ENCODE peak calls at places on chromosomes 16 and 17, in four cellular contexts. R, M, G and W are unnamed samples. For H3K9me2, the result is how much of the 10 kb centered on the place peaks cover.

GRCh38 chr17:33292184-33292980 is 713 bp downstream of the ASIC2 start:
- DNase-seq in R (peak), M (peak), G (no peak), W (peak)

GRCh38 chr17:57567278-57567677 is 177.8 kb downstream of the CCDC182 start:
- DNase-seq in M (no peak), G (no peak), R (no peak), W (no peak)

GRCh38 chr17:13601776-13602551 is at the start of gene HS3ST3A1:
- DNase-seq in G (peak), R (peak), M (peak), W (peak)

GRCh38 chr16:82061861-82062525 is 26.9 kb downstream of the HSD17B2 start:
- DNase-seq in M (peak), R (peak), G (peak), W (no peak)

GRCh38 chr17:56595831-56596740 is 2.6 kb downstream of the NOG start:
- DNase-seq in M (peak), G (peak), R (peak), W (peak)

GRCh38 chr17:32609085-32609484 is 122.3 kb downstream of the CDK5R1 start:
- DNase-seq in G (peak), M (peak), R (no peak), W (no peak)

GRCh38 chr16:4913774-4914525 is 23.0 kb downstream of the PPL start:
- DNase-seq in M (no peak), G (no peak), R (no peak), W (no peak)

GRCh38 chr17:73030501-73030911 is 62.0 kb downstream of the SLC39A11 start:
- DNase-seq in M (peak), G (no peak), R (no peak), W (peak)

GRCh38 chr16:87765473-87765775 is 362 bp downstream of the KLHDC4 start:
- DNase-seq in G (no peak), R (peak), M (peak), W (no peak)

GRCh38 chr17:31492880-31493655 is 101.6 kb downstream of the RAB11FIP4 start:
- DNase-seq in M (peak), G (no peak), R (no peak), W (no peak)

GRCh38 chr16:20385844-20386832 is 18.4 kb downstream of the PDILT start:
- DNase-seq in G (peak), M (peak), R (peak), W (peak)

GRCh38 chr16:31268033-31268365 is 8.2 kb downstream of the ITGAM start:
- DNase-seq in M (no peak), R (no peak), G (no peak), W (no peak)

GRCh38 chr16:1150511-1150982 is 2.4 kb upstream of the CACNA1H start:
- DNase-seq in M (peak), R (peak), G (peak), W (no peak)

GRCh38 chr16:28924399-28924761 is 658 bp downstream of the RABEP2 start:
- DNase-seq in M (no peak), G (no peak), R (no peak), W (no peak)

GRCh38 chr16:88782454-88783390 is 2.3 kb downstream of the PIEZO1 start:
- DNase-seq in R (no peak), M (peak), G (peak), W (no peak)

GRCh38 chr17:68288804-68289203 is 2.1 kb downstream of the SLC16A6 start:
- DNase-seq in G (no peak), M (no peak), R (peak), W (no peak)

GRCh38 chr17:80107231-80108021 is 6.0 kb downstream of the GAA start:
- DNase-seq in R (no peak), G (no peak), M (no peak), W (peak)

GRCh38 chr17:74437702-74438101 is 5.8 kb downstream of the GPRC5C start:
- DNase-seq in G (no peak), R (peak), M (no peak), W (no peak)

GRCh38 chr17:55609737-55610201 is 98.5 kb upstream of the SMIM36 start:
- DNase-seq in G (peak), M (peak), R (no peak), W (no peak)

GRCh38 chr16:72979974-72980373 is 68.0 kb downstream of the ZFHX3 start:
- DNase-seq in R (no peak), G (no peak), M (no peak), W (no peak)

GRCh38 chr17:8420041-8420934 is 15.4 kb upstream of the NDEL1 start:
- DNase-seq in M (peak), G (peak), R (no peak), W (peak)

GRCh38 chr17:38541281-38541680 is 64.5 kb downstream of the SRCIN1 start:
- DNase-seq in M (no peak), R (no peak), G (no peak), W (no peak)

GRCh38 chr17:15651001-15651582 is 31.6 kb upstream of the FBXW10B start:
- DNase-seq in R (no peak), M (peak), G (peak), W (no peak)

GRCh38 chr17:15652960-15653359 is 31.2 kb downstream of the TRIM16 start:
- DNase-seq in R (no peak), G (no peak), M (no peak), W (no peak)

GRCh38 chr17:15649861-15650391 is 30.4 kb upstream of the FBXW10B start:
- DNase-seq in R (no peak), G (peak), M (peak), W (peak)

GRCh38 chr17:15648384-15648783 is 28.9 kb upstream of the FBXW10B start:
- DNase-seq in M (peak), G (no peak), R (no peak), W (no peak)

GRCh38 chr17:15651583-15652110 is 32.1 kb upstream of the FBXW10B start:
- DNase-seq in M (peak), G (peak), R (peak), W (peak)
- H3K4me2 ChIP-seq in M (peak), G (peak), R (peak), W (peak)

GRCh38 chr17:18184143-18185007 is 747 bp downstream of the ALKBH5 start:
- DNase-seq in G (peak), R (peak), M (peak), W (peak)

GRCh38 chr17:18182190-18182977 is 1.2 kb upstream of the ALKBH5 start:
- DNase-seq in R (peak), M (peak), G (no peak), W (peak)

GRCh38 chr17:18183334-18184142 is at the start of gene ALKBH5:
- DNase-seq in R (peak), M (peak), G (peak), W (peak)

GRCh38 chr17:18181358-18181757 is 2.3 kb upstream of the ALKBH5 start:
- DNase-seq in M (peak), R (no peak), G (peak), W (no peak)

DNA sequence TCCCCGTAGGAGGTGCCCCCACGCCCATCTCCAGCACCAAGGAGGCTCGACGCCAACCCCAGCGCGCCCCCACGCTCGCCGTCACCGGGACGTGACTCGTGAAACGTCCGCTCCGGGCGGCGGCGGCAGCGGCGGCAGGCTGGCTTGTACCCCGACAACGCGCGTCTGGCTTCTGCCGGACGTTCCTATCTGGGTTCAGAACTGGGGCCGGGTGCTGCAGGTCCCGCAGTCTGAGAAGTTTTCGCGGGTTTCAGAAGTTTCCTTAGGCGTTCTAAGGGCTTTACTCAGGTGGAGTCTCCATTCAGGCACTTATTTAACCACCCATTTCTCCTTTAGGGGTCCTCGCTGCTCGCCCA is 672 bp upstream of the ALKBH5 start:
- DNase-seq in R (no peak), G (peak), M (peak), W (peak)
- H3K9me2 ChIP-seq in R (under half), G (under half), M (under half), W (under half)

GRCh38 chr17:61401280-61402072 is 1.8 kb downstream of the TBX2 start:
- DNase-seq in G (no peak), M (peak), R (no peak), W (no peak)
- H3K4me2 ChIP-seq in G (peak), M (peak), R (peak), W (peak)

GRCh38 chr16:68732741-68733399 is 4.2 kb upstream of the CDH1 start:
- DNase-seq in R (peak), G (no peak), M (no peak), W (no peak)

GRCh38 chr16:68737046-68737729 is at the start of gene CDH1:
- DNase-seq in M (no peak), R (peak), G (peak), W (peak)

GRCh38 chr16:68736561-68736960 is 531 bp upstream of the CDH1 start:
- DNase-seq in G (no peak), R (no peak), M (no peak), W (no peak)

GRCh38 chr16:68733570-68733969 is 3.5 kb upstream of the CDH1 start:
- DNase-seq in R (no peak), M (no peak), G (no peak), W (no peak)

DNA sequence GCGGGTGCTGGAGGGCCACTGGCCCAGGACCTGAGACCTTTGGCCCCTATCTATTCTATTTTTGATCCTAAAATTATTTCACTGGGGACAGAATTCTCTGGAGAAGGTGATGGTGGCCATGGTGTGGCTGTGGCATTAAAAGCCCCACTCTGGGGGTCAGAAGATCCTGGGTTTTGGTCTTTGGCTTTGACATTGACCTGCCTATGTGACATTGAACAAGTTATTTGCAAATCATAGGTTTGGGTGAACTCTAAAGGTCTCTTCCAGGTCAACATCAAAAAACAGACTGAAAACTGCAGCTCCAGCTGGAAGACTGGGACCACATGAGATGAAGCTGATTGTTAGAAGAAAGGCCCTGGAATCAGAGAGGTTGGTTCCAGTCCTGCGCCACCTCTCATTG is 2.3 kb upstream of the CDH1 start:
- DNase-seq in M (no peak), R (no peak), G (no peak), W (no peak)
- H3K9me2 ChIP-seq in M (under half), R (under half), G (under half), W (under half)

GRCh38 chr16:27723711-27724490 is 174.0 kb downstream of the KATNIP start:
- DNase-seq in R (no peak), M (no peak), G (no peak), W (no peak)
- H3K4me2 ChIP-seq in R (no peak), M (no peak), G (no peak), W (no peak)

DNA sequence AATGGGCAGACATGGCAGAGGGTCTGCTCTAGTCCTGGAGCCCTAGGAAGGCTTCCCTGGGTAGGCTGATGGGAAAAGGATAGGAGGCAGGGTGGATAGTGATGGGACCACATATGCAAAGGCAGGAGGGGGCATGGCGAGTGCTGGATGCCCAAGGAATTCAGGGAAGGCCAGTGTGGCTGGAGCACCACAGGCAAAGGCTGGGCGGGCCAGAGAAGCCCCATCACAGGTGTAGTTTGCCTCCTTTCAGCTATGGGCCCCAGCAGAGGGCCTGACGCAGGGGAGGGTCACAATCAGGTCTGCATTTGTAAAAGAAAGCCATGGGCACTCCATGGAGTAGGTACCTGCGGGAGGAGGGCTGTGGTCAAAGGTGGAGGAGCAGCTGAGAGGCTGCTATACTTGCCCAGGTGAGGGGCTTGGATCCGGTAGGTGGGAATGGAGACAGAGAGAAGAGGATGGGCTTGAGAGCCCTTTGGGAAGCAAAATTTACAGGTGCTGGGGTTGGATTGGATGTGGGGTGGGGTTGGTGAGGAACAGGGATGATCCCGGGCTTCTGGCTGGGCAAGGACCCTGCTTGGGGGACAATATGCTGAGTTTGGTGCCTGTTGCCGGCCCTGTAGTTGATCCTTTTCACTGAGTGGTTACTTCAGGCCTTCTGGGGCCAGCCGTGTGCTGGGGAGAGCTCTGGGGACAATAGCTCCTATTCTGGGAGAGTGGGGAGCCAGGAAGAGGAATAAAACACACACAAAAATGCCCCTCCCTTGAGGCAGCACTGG is 6.5 kb upstream of the COL1A1 start:
- DNase-seq in M (no peak), R (peak), G (no peak), W (peak)
- H3K9me2 ChIP-seq in M (under half), R (under half), G (under half), W (under half)

DNA sequence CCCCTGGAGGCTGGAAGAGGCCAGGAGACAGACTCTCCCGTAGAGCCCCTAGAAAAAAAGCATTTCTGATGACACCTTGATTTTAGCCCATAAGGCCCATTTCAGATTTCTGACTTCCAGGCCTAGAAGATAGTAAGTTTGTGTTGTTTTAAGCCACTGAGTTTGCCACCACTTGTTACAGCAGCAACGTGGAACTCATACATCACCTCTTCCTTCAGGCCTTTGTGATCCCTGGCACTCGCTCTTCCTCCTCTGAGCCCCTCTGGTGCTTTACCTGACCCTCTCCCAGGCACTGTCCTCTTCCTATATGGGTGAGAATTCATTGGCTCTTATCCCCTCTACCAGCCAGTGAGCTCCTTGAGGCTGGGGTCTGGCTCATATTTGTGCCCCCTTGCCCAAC is 18.7 kb upstream of the KRT19 start:
- DNase-seq in R (no peak), M (no peak), G (no peak), W (no peak)
- H3K4me2 ChIP-seq in R (no peak), M (no peak), G (peak), W (no peak)

GRCh38 chr16:11004351-11004750 is 60.0 kb downstream of the CLEC16A start:
- DNase-seq in G (no peak), M (peak), R (no peak), W (no peak)

GRCh38 chr16:11004957-11005610 is 60.7 kb downstream of the CLEC16A start:
- DNase-seq in G (peak), M (peak), R (no peak), W (no peak)

GRCh38 chr16:11005611-11005975 is 61.2 kb downstream of the CLEC16A start:
- DNase-seq in M (peak), G (peak), R (no peak), W (no peak)

GRCh38 chr16:11001611-11002010 is 57.2 kb downstream of the CLEC16A start:
- DNase-seq in R (no peak), G (no peak), M (no peak), W (no peak)

DNA sequence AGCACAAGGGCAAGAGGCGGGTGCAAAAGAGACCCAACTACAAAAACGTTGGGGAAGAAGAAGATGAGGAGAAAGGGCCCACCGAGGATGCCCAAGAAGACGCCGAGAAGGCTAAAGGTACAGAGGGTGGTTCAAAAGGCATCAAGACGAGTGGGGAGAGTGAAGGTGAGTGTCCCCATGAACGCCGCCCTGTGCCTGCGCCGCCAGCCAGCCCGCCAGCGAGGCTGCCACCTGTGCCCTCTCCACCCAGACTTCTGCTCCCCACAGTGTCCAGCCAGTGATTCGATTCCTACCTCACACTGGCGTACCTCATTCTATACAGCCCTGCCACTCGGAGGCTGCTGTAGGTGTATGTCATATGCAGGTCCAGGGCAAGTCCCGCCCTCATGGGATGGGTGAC is 58.8 kb downstream of the CLEC16A start:
- DNase-seq in G (no peak), R (no peak), M (no peak), W (no peak)
- H3K9me2 ChIP-seq in G (under half), R (under half), M (under half), W (under half)

GRCh38 chr17:17375826-17376225 is 72.7 kb downstream of the NT5M start:
- DNase-seq in G (peak), M (peak), R (no peak), W (no peak)
- H3K4me2 ChIP-seq in G (no peak), M (no peak), R (no peak), W (no peak)

DNA sequence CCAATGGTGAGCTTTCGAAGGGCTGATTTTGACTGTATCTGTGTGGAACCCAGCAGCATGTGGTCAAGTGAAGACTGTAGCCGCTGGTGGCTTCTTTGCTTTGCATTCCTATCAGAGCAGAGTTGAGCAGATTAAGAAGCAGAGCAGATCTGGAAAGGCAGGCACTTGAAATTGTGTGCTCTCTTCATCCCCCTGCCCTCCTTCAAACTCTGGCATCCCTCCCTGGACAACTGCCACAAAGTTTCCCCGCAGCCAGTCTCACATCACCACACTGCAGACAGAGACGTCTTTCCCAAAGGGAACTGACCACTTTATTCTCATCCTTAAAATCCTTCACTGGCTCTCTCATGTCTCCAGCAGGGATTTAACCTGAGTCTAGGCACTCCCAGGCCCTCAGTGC is 237.1 kb upstream of the DYNLRB2 start:
- DNase-seq in R (no peak), M (no peak), G (no peak), W (no peak)
- H3K9me2 ChIP-seq in R (under half), M (under half), G (under half), W (under half)